ENCODE peak calls at places on chromosomes 12 and 14, in nine cellular contexts. X is fibroblast of lung; I is transverse colon; U is CD8-positive, alpha-beta T cell; N is CD4-positive, CD25-positive, alpha-beta regulatory T cell; Y is keratinocyte; P is mesendoderm; V is body of pancreas; W is adipocyte. R is an unnamed sample. For H3K4me1, the result is how much of the 10 kb centered on the place peaks cover.

GRCh38 chr14:83548061-83548839 is 1981.7 kb upstream of the FLRT2 start:
- DNase-seq in X (peak), I (no peak), U (no peak), N (no peak), Y (no peak), P (peak), V (no peak), W (peak), R (no peak)

GRCh38 chr12:109065154-109065852 is 12.9 kb downstream of the USP30 start:
- DNase-seq in X (no peak), I (peak), U (no peak), N (no peak), Y (no peak), P (no peak), V (peak), W (no peak), R (no peak)

GRCh38 chr14:23566782-23567185 is 807 bp downstream of the AP1G2 start:
- DNase-seq in X (no peak), I (no peak), U (no peak), N (no peak), Y (no peak), P (no peak), V (peak), W (no peak), R (no peak)

GRCh38 chr12:40650038-40650704 is 42.1 kb upstream of the CNTN1 start:
- DNase-seq in X (no peak), I (no peak), U (no peak), N (no peak), Y (no peak), P (no peak), V (no peak), W (no peak), R (no peak)

GRCh38 chr12:89969098-89969497 is 260.5 kb upstream of the ATP2B1 start:
- DNase-seq in X (no peak), I (no peak), U (no peak), N (no peak), Y (no peak), P (no peak), V (no peak), W (no peak), R (no peak)

GRCh38 chr12:7994731-7995205 is 37.7 kb upstream of the FOXJ2 start:
- DNase-seq in X (peak), I (no peak), U (no peak), N (no peak), Y (peak), P (peak), V (no peak), W (peak), R (peak)

GRCh38 chr12:75976913-75977312 is 54.7 kb downstream of the PHLDA1 start:
- DNase-seq in X (no peak), I (no peak), U (no peak), N (no peak), Y (no peak), P (no peak), V (no peak), W (no peak), R (no peak)

GRCh38 chr14:31206536-31207286 is 882 bp downstream of the HECTD1 start:
- DNase-seq in X (peak), I (peak), U (no peak), N (peak), Y (no peak), P (peak), V (peak), W (peak), R (no peak)

GRCh38 chr14:56889705-56890104 is 79.4 kb upstream of the OTX2 start:
- DNase-seq in X (no peak), I (no peak), U (no peak), N (no peak), Y (no peak), P (no peak), V (no peak), W (no peak), R (no peak)

GRCh38 chr12:53561590-53561953 is 54.3 kb upstream of the NPFF start:
- DNase-seq in X (peak), I (no peak), U (no peak), N (peak), Y (no peak), P (no peak), V (no peak), W (peak), R (no peak)

GRCh38 chr12:47088021-47088944 is 8.5 kb upstream of the AMIGO2 start:
- DNase-seq in X (peak), I (no peak), U (no peak), N (no peak), Y (peak), P (no peak), V (no peak), W (peak), R (peak)

GRCh38 chr14:80100681-80101080 is 110.6 kb downstream of the DIO2 start:
- DNase-seq in X (no peak), I (no peak), U (no peak), N (no peak), Y (no peak), P (no peak), V (no peak), W (no peak), R (no peak)

GRCh38 chr14:101705733-101706508 is 55.6 kb upstream of the PPP2R5C start:
- DNase-seq in X (peak), I (peak), U (peak), N (peak), Y (no peak), P (peak), V (peak), W (no peak), R (no peak)

GRCh38 chr12:132123970-132124765 is 20.0 kb downstream of the DDX51 start:
- DNase-seq in X (no peak), I (no peak), U (no peak), N (no peak), Y (no peak), P (no peak), V (no peak), W (no peak), R (no peak)

GRCh38 chr12:107515446-107515958 is 170.1 kb upstream of the PWP1 start:
- DNase-seq in X (peak), I (no peak), U (no peak), N (peak), Y (peak), P (peak), V (peak), W (peak), R (peak)

GRCh38 chr14:55802986-55803431 is 223.0 kb downstream of the KTN1 start:
- DNase-seq in X (peak), I (no peak), U (no peak), N (peak), Y (peak), P (no peak), V (peak), W (no peak), R (no peak)

GRCh38 chr12:113292091-113292490 is 42.8 kb downstream of the SLC8B1 start:
- DNase-seq in X (peak), I (no peak), U (no peak), N (no peak), Y (no peak), P (no peak), V (no peak), W (peak), R (no peak)

GRCh38 chr12:75553865-75554555 is 42.6 kb upstream of the KRR1 start:
- DNase-seq in X (peak), I (no peak), U (no peak), N (no peak), Y (no peak), P (peak), V (no peak), W (peak), R (no peak)

GRCh38 chr12:65696227-65696626 is 128.1 kb upstream of the HMGA2 start:
- DNase-seq in X (peak), I (no peak), U (no peak), N (no peak), Y (no peak), P (no peak), V (no peak), W (no peak), R (no peak)

GRCh38 chr12:124381454-124382207 is 86.7 kb downstream of the RFLNA start:
- DNase-seq in X (peak), I (peak), U (no peak), N (no peak), Y (no peak), P (no peak), V (peak), W (peak), R (peak)
- H3K4me1 ChIP-seq in X (half or more), I (under half), U (under half), N (under half), Y (under half), P (under half), V (under half), W (under half), R (half or more)

GRCh38 chr12:31321565-31322228 is 4.3 kb downstream of the SINHCAF start:
- DNase-seq in X (peak), I (no peak), U (no peak), N (no peak), Y (no peak), P (no peak), V (no peak), W (peak), R (no peak)

GRCh38 chr12:31324845-31325523 is 966 bp downstream of the SINHCAF start:
- DNase-seq in X (peak), I (peak), U (peak), N (peak), Y (no peak), P (peak), V (peak), W (peak), R (peak)

GRCh38 chr12:31324116-31324844 is 1.7 kb downstream of the SINHCAF start:
- DNase-seq in X (peak), I (peak), U (peak), N (peak), Y (no peak), P (peak), V (peak), W (peak), R (peak)

GRCh38 chr12:31323466-31324115 is 2.4 kb downstream of the SINHCAF start:
- DNase-seq in X (no peak), I (peak), U (peak), N (peak), Y (no peak), P (peak), V (no peak), W (no peak), R (peak)

GRCh38 chr12:31322651-31323248 is 3.2 kb downstream of the SINHCAF start:
- DNase-seq in X (peak), I (peak), U (no peak), N (no peak), Y (no peak), P (peak), V (no peak), W (peak), R (peak)
- H3K4me1 ChIP-seq in X (under half), I (half or more), U (under half), N (half or more), Y (under half), P (under half), V (under half), W (under half), R (under half)

GRCh38 chr14:68686212-68686478 is 106.7 kb downstream of the ZFP36L1 start:
- DNase-seq in X (peak), I (no peak), U (no peak), N (no peak), Y (no peak), P (no peak), V (no peak), W (no peak), R (no peak)
- H3K4me1 ChIP-seq in X (under half), I (half or more), U (half or more), N (half or more), Y (half or more), P (under half), V (under half), W (under half), R (half or more)

GRCh38 chr14:79056879-79057278 is 886.7 kb downstream of the NRXN3 start:
- DNase-seq in X (peak), I (no peak), U (no peak), N (no peak), Y (no peak), P (no peak), V (no peak), W (peak), R (peak)

GRCh38 chr14:79057333-79057732 is 887.2 kb downstream of the NRXN3 start:
- DNase-seq in X (peak), I (no peak), U (no peak), N (no peak), Y (no peak), P (no peak), V (no peak), W (no peak), R (no peak)

GRCh38 chr14:79051009-79051710 is 881.0 kb downstream of the NRXN3 start:
- DNase-seq in X (no peak), I (no peak), U (no peak), N (no peak), Y (no peak), P (no peak), V (no peak), W (no peak), R (no peak)

DNA sequence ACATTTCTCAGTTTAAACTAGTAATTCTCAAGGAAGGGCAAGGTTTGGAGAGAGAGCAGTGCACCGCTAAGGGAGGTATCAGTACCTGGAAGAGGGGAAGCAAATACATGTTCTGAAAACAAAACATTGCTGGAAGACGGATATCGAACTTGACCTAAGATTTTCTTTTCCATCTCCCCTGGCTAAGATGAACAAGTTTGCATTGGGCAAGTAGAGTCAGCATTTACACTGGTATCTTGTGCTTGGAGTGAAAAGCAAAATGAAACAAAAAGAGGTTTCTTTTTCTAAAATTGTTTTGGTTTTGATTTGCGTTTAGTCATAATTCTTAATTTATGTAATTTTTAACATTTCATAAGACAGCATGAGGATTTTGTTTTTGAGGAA is 881.5 kb downstream of the NRXN3 start:
- DNase-seq in X (no peak), I (no peak), U (no peak), N (no peak), Y (no peak), P (no peak), V (no peak), W (no peak), R (no peak)
- H3K4me1 ChIP-seq in X (under half), I (under half), U (under half), N (under half), Y (under half), P (under half), V (under half), W (under half), R (under half)